ENCODE peak calls at places on chromosomes 1 and 21, in eight cellular contexts. J is activated CD4-positive, alpha-beta T cell treated with anti-CD3 and anti-CD28 coated beads for 48 hours; Q is lung; E is NCI-H1092 treated with DMSO at 0.1 percent for 48 hours; Z is NCI-H1436; N is NCI-H345; S is astrocyte of the spinal cord; Y is M059J. T is an unnamed sample.

GRCh38 chr1:20975668-20976067 is 188.6 kb upstream of the HP1BP3 start:
- DNase-seq in Y (no peak), N (no peak), S (no peak), J (no peak), Q (no peak), Z (no peak), E (no peak), T (no peak)

GRCh38 chr1:72037745-72038343 is 244.5 kb downstream of the NEGR1 start:
- DNase-seq in E (peak), N (peak), S (peak), Q (peak), Z (peak), J (peak), Y (peak), T (peak)

GRCh38 chr1:10979483-10979920 is 33.0 kb upstream of the TARDBP start:
- DNase-seq in N (no peak), Y (peak), S (no peak), J (no peak), Z (no peak), Q (no peak), E (no peak), T (peak)

GRCh38 chr1:197486948-197487347 is 218.9 kb downstream of the CRB1 start:
- DNase-seq in Z (no peak), J (no peak), N (peak), Q (no peak), S (peak), E (no peak), Y (peak), T (no peak)

GRCh38 chr21:34994646-34995631 is 54.2 kb downstream of the RUNX1 start:
- DNase-seq in J (no peak), Q (no peak), Y (peak), Z (no peak), N (no peak), S (no peak), E (no peak), T (no peak)

GRCh38 chr1:153768316-153769126 is 6.7 kb upstream of the SLC27A3 start:
- DNase-seq in Y (no peak), E (no peak), Q (peak), J (no peak), S (no peak), Z (no peak), N (no peak), T (peak)

GRCh38 chr1:173112129-173112528 is 61.4 kb upstream of the TNFSF18 start:
- DNase-seq in N (no peak), J (no peak), Y (no peak), Z (no peak), S (no peak), Q (no peak), E (no peak), T (no peak)

GRCh38 chr1:67390041-67390887 is 39.9 kb downstream of the SERBP1 start:
- DNase-seq in Y (peak), J (no peak), Q (no peak), Z (no peak), S (peak), N (no peak), E (no peak), T (no peak)

GRCh38 chr1:180167721-180168467 is 13.2 kb downstream of the QSOX1 start:
- DNase-seq in Z (no peak), E (no peak), Y (peak), N (no peak), S (no peak), J (peak), Q (peak), T (peak)

GRCh38 chr1:243254927-243255790 is at the start of gene CEP170:
- DNase-seq in S (peak), Z (peak), E (peak), J (peak), N (peak), Q (peak), Y (peak), T (peak)

GRCh38 chr1:57908471-57908870 is 484.6 kb upstream of the DAB1 start:
- DNase-seq in E (no peak), Q (no peak), S (no peak), J (no peak), N (no peak), Y (no peak), Z (no peak), T (no peak)

GRCh38 chr1:104056786-104057185 is 307.1 kb downstream of the AMY1C start:
- DNase-seq in N (no peak), Z (no peak), Y (no peak), Q (no peak), E (no peak), J (no peak), S (no peak), T (no peak)

GRCh38 chr1:62394646-62395045 is 42.2 kb upstream of the USP1 start:
- DNase-seq in N (no peak), J (no peak), Q (no peak), S (no peak), Z (no peak), E (no peak), Y (no peak), T (no peak)

GRCh38 chr21:33125981-33126380 is 56.0 kb downstream of the OLIG1 start:
- DNase-seq in N (no peak), E (no peak), Z (no peak), Y (no peak), Q (no peak), J (no peak), S (no peak), T (no peak)

GRCh38 chr1:30374400-30375070 is 348.9 kb downstream of the MATN1 start:
- DNase-seq in N (no peak), E (no peak), Z (no peak), Y (no peak), S (no peak), J (no peak), Q (no peak), T (no peak)

GRCh38 chr1:57798499-57798898 is 374.6 kb upstream of the DAB1 start:
- DNase-seq in N (no peak), Y (no peak), S (no peak), Z (no peak), Q (no peak), E (no peak), J (no peak), T (no peak)

GRCh38 chr1:31848381-31848897 is 32.6 kb upstream of the SPOCD1 start:
- DNase-seq in Z (no peak), N (no peak), E (no peak), S (no peak), J (peak), Q (no peak), Y (no peak), T (no peak)

GRCh38 chr1:202834771-202835547 is 24.2 kb downstream of the PCAT6 start:
- DNase-seq in E (no peak), J (peak), Y (no peak), N (no peak), Q (no peak), S (no peak), Z (no peak), T (no peak)

GRCh38 chr1:166302919-166303758 is 136.3 kb upstream of the FAM78B start:
- DNase-seq in Y (no peak), E (no peak), N (no peak), J (no peak), S (no peak), Q (no peak), Z (no peak), T (no peak)